ENCODE peak calls at places on chromosomes 4 and X, in six cellular contexts. S, H, V, W, I and R are unnamed samples.

GRCh38 chr4:83329521-83330105 is 5.0 kb downstream of the HPSE start:
- DNase-seq in S (peak), I (peak), V (no peak), H (no peak), W (no peak), R (no peak)

GRCh38 chr4:183905593-183906485 is 732 bp downstream of the STOX2 start:
- DNase-seq in H (peak), V (no peak), W (peak), I (peak), S (peak), R (peak)

GRCh38 chr4:71878388-71878787 is 94.5 kb upstream of the GC start:
- DNase-seq in I (no peak), S (no peak), V (no peak), H (no peak), W (no peak), R (no peak)

GRCh38 chr4:15654556-15655222 is 468 bp downstream of the FBXL5 start:
- DNase-seq in W (peak), I (peak), H (peak), S (peak), V (no peak), R (peak)

GRCh38 chrX:106415276-106415895 is 196.4 kb upstream of the RADX start:
- DNase-seq in V (no peak), W (no peak), H (no peak), I (peak), S (peak), R (no peak)

GRCh38 chr4:3446631-3447320 is 5.0 kb downstream of the HGFAC start:
- DNase-seq in H (no peak), V (no peak), S (no peak), I (no peak), W (no peak), R (no peak)

GRCh38 chr4:102759835-102760644 is 728 bp downstream of the MANBA start:
- DNase-seq in H (peak), I (peak), W (peak), V (no peak), S (peak), R (no peak)

GRCh38 chrX:138885886-138886285 is 174.4 kb upstream of the FGF13 start:
- DNase-seq in W (no peak), S (peak), I (peak), H (no peak), V (no peak), R (no peak)

GRCh38 chr4:143700420-143701352 is at the start of gene FREM3:
- DNase-seq in S (peak), V (no peak), H (no peak), W (no peak), I (peak), R (no peak)

GRCh38 chrX:50765986-50766385 is 48.0 kb downstream of the SHROOM4 start:
- DNase-seq in V (no peak), H (no peak), W (no peak), I (no peak), S (no peak), R (no peak)

GRCh38 chrX:154775611-154776349 is 13.1 kb downstream of the DKC1 start:
- DNase-seq in S (peak), W (no peak), I (no peak), H (peak), V (no peak), R (no peak)

GRCh38 chr4:6225469-6225868 is 25.1 kb upstream of the JAKMIP1 start:
- DNase-seq in S (peak), I (peak), V (no peak), W (peak), H (no peak), R (no peak)

GRCh38 chrX:1925053-1925481 is 310.2 kb downstream of the ASMT start:
- DNase-seq in H (no peak), V (no peak), I (no peak), W (no peak), S (no peak), R (no peak)

GRCh38 chrX:88613338-88613737 is 133.7 kb upstream of the CPXCR1 start:
- DNase-seq in S (peak), H (no peak), I (peak), V (no peak), W (no peak), R (no peak)

GRCh38 chrX:66625525-66625924 is 13.4 kb downstream of the EDA2R start:
- DNase-seq in H (no peak), I (no peak), V (no peak), S (no peak), W (no peak), R (no peak)

GRCh38 chr4:122826596-122827257 is at the start of gene FGF2:
- DNase-seq in I (no peak), S (peak), V (no peak), W (peak), H (peak), R (peak)
- H3K27ac ChIP-seq in I (no peak), S (peak), V (peak), W (peak), H (peak), R (peak)

DNA sequence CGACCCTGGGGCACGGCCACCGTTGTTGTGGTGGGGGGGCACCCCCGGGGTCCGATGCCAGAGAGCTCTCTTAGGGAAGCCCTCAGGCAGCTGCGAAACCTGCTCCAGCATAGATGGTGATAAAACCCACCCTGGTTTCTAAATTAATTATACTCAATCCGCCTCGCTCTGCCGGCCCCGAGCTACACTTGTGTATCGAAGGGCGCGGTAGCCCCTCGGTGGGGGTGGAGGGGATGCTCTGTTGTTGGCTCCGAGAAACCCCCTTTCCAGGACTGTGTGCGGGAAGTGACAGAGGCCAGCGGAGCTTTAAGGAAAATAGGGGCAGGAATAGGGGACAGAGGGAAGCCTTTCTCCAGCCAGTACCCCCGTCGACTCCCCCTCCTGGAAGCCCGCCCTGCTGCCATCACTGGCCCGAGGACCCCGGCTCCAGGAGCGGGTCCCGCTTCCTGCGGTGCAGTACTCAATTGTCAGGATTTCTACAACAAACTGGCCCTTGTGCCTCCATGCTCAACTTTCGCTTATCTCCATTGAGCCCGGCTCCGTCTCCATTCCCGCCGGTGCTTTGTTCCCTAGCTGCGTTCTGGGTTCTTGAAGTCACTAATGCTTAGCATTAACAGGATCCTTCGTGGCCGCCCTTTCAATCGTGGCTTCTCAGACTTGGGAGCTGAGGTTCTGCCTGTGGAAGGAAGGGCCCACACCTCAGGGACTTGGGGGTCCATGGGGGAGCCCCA is 408.2 kb downstream of the BCOR start:
- DNase-seq in I (peak), W (no peak), S (peak), V (no peak), H (no peak), R (peak)
- H3K27ac ChIP-seq in I (no peak), W (peak), S (no peak), V (no peak), H (no peak), R (peak)

GRCh38 chr4:182643801-182644311 is 273.3 kb downstream of the DCTD start:
- DNase-seq in V (peak), I (peak), H (peak), W (no peak), S (peak), R (no peak)
- H3K27ac ChIP-seq in V (peak), I (peak), H (no peak), W (no peak), S (peak), R (no peak)

DNA sequence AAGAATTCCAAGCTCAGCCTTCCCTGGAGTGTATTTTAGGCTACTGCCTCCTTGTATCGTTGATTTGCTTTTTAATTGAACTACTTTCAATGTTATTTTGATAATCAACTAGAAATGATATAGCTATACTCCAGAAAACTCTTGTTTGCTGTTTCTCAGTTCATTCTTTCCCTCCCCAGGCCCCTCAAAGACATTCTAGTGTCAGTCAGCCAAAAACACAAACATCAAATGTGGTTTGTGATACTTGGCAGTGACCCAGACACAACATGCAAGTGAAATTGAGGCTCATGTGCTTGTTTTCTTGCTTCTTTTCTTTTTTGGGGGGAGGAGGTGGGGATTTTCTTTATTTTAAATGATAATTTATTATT is 7.6 kb downstream of the FAT4 start:
- DNase-seq in S (peak), V (no peak), H (peak), I (no peak), W (no peak), R (no peak)
- H3K27ac ChIP-seq in S (peak), V (no peak), H (peak), I (no peak), W (peak), R (peak)

GRCh38 chr4:76208005-76208765 is 5.4 kb downstream of the SCARB2 start:
- DNase-seq in I (peak), V (peak), S (peak), H (peak), W (peak), R (peak)
- H3K27ac ChIP-seq in I (no peak), V (peak), S (peak), H (peak), W (peak), R (peak)

GRCh38 chr4:140003851-140004579 is 150.0 kb downstream of the MAML3 start:
- DNase-seq in I (no peak), S (no peak), V (no peak), W (no peak), H (no peak), R (no peak)

GRCh38 chr4:140000232-140000631 is 153.8 kb downstream of the MAML3 start:
- DNase-seq in S (no peak), W (no peak), I (no peak), V (no peak), H (no peak), R (no peak)

GRCh38 chr4:140004580-140005314 is 149.2 kb downstream of the MAML3 start:
- DNase-seq in H (peak), W (peak), V (no peak), S (peak), I (peak), R (peak)

GRCh38 chr4:140005699-140006098 is 148.3 kb downstream of the MAML3 start:
- DNase-seq in W (no peak), V (no peak), I (no peak), H (no peak), S (no peak), R (no peak)
- H3K27ac ChIP-seq in W (no peak), V (no peak), I (no peak), H (no peak), S (no peak), R (no peak)

DNA sequence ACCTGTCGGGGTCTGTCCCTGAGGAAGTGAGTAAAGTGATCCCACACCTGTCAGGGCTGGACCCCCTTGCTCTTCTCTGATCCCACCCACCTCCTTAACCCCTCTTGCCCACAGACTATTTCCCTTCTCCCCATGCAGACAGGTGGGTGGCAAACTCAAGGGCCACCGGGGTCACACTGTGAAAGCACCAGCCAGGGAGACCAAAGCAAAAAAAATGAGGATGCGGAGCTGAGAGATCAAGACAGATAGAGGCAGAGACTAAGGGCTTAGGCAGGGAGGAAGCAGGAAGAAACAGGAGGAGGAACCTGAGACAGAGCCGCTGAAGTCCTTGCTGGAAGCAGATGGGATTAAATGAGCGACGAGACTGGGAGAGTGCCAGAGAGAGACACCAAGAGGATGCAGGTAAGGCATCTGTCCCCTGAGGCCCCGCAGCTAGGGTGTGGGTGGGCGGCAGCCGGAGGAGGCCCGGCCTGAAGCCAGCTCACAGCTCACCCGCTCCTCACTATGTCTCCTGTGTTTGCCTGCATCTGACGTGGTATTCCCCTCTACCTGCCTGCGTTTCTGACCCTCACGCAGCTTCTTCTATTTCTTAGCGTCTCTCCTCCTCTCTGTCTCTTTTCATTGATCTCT is 7.2 kb downstream of the TIMM17B start:
- DNase-seq in W (no peak), V (no peak), H (no peak), S (peak), I (peak), R (no peak)
- H3K27ac ChIP-seq in W (peak), V (no peak), H (no peak), S (no peak), I (no peak), R (peak)

DNA sequence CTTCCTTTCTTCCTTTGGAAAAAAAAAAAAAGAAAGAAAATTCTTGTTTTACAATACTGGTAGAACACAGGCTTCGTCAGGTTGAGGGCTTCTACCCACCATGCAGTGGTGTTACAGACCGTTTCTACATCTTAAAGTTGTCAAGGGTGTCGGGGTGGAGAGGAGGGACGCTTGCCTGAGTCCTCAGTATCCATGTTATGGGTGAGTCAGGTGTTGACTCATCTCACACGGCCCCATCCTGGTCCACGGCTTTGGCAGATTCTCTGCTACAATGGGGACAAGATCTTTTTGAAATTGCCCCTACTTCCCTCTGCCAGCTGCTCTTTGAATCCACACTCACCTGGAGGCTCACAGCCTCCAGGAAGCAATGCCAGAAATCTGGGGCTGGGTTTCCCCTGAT is 310.3 kb upstream of the ZFP42 start:
- DNase-seq in I (no peak), H (no peak), S (no peak), V (no peak), W (no peak), R (no peak)
- H3K27ac ChIP-seq in I (no peak), H (no peak), S (no peak), V (no peak), W (no peak), R (no peak)